ENCODE peak calls at places on chromosomes 13 and 19, in ten cellular contexts. C is fibroblast of lung, E is breast epithelium, H is kidney epithelial cell, R is prostate gland, A is GM23338, U is cardiac muscle cell, F is endodermal cell, Z is testis, P is astrocyte of the cerebellum. Y is an unnamed sample.

GRCh38 chr13:66425741-66426140 is 804.4 kb downstream of the PCDH9 start:
- DNase-seq in C (peak), E (no peak), H (no peak), R (no peak), A (no peak), U (no peak), F (no peak), Z (no peak), P (no peak), Y (no peak)

GRCh38 chr19:7176792-7177191 is 107.3 kb downstream of the ZNF557 start:
- DNase-seq in C (no peak), E (no peak), H (no peak), R (no peak), A (no peak), U (no peak), F (no peak), Z (no peak), P (no peak), Y (no peak)

GRCh38 chr13:105202384-105202783 is 1333.1 kb downstream of the EFNB2 start:
- DNase-seq in C (peak), E (no peak), H (no peak), R (no peak), A (peak), U (peak), F (no peak), Z (no peak), P (peak), Y (peak)

GRCh38 chr19:6423499-6424189 is 967 bp downstream of the KHSRP start:
- DNase-seq in C (peak), E (no peak), H (no peak), R (no peak), A (peak), U (peak), F (peak), Z (peak), P (no peak), Y (peak)

GRCh38 chr19:7428651-7429113 is 60.2 kb downstream of the PEX11G start:
- DNase-seq in C (no peak), E (no peak), H (no peak), R (no peak), A (no peak), U (no peak), F (no peak), Z (no peak), P (no peak), Y (no peak)

GRCh38 chr13:78595819-78596700 is 7.3 kb downstream of the POU4F1 start:
- DNase-seq in C (peak), E (no peak), H (no peak), R (no peak), A (peak), U (peak), F (peak), Z (peak), P (no peak), Y (no peak)

GRCh38 chr19:13984186-13984585 is 21.9 kb downstream of the RFX1 start:
- DNase-seq in C (no peak), E (no peak), H (no peak), R (no peak), A (no peak), U (no peak), F (no peak), Z (no peak), P (no peak), Y (no peak)

GRCh38 chr19:53076984-53077383 is 26.2 kb downstream of the ZNF160 start:
- DNase-seq in C (peak), E (no peak), H (no peak), R (peak), A (peak), U (peak), F (peak), Z (peak), P (no peak), Y (peak)

GRCh38 chr19:47232422-47233211 is 1.6 kb upstream of the BBC3 start:
- DNase-seq in C (peak), E (no peak), H (no peak), R (peak), A (no peak), U (no peak), F (peak), Z (no peak), P (no peak), Y (peak)

GRCh38 chr13:97125810-97126738 is 96.1 kb upstream of the MBNL2 start:
- DNase-seq in C (no peak), E (no peak), H (no peak), R (no peak), A (no peak), U (no peak), F (no peak), Z (no peak), P (no peak), Y (peak)

GRCh38 chr19:53102186-53102585 is 1.0 kb downstream of the ZNF160 start:
- DNase-seq in C (no peak), E (no peak), H (no peak), R (no peak), A (no peak), U (no peak), F (peak), Z (no peak), P (no peak), Y (no peak)

GRCh38 chr13:109779876-109780516 is 6.4 kb downstream of the IRS2 start:
- DNase-seq in C (no peak), E (no peak), H (no peak), R (no peak), A (no peak), U (no peak), F (no peak), Z (no peak), P (no peak), Y (no peak)
- H3K4me3 ChIP-seq in C (peak), E (peak), H (peak), R (peak), A (peak), U (no peak), F (peak), Z (no peak), P (peak), Y (peak)

DNA sequence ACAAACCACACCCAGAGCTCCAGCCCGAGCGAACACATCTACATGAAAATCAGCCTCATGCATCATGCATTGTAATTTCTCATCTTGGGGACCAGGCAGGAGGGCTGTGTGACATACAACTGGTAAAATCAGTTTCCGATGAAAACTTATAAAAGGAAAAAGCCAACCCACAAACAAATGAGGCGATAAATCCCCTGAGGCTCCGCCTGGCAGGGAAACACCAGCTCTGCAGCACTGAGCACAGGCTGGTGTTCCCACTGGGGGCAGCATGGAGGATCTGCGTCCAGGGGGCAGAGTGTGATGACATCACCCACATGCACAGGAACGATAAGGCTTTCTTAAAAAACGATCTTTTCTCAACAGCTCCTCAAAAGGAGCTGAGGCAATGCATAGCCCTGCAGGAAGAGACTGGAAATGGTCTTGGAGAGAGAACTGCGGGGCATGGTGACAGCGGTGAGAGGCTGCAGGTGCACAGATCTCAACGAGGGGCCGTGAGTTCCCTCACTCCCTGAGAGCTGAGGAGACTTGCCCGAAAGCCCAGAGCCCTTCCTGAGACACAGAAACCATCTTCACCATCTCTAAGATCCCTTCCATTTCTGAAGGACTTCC is 24.6 kb downstream of the SH3GL1 start:
- DNase-seq in C (peak), E (no peak), H (no peak), R (no peak), A (peak), U (no peak), F (peak), Z (no peak), P (peak), Y (no peak)
- TF ChIP-seq CTCF in C (peak), E (no peak), H (peak), R (no peak), A (peak), U (peak), F (peak), Z (peak), P (peak), Y (peak)

DNA sequence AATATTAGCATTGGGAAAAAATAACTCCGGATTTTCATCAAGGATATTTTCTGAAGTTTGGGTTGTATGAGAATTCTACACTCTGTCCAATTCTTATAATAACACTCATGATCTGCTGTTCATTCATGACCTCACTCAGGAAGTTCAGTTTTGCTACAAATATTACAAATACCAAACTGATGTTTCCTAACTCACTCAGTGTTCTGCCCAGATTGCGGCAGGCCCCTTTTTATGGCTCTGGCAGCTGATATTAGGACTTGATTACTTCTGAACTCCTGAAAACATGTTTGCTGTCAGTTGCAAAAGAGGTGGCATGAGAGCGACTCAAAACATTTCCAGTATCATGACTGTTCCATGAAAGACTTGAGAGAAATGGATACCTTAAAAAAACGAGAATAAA is 188.0 kb downstream of the RGCC start:
- DNase-seq in C (peak), E (no peak), H (peak), R (peak), A (no peak), U (no peak), F (no peak), Z (peak), P (peak), Y (peak)
- H3K4me3 ChIP-seq in C (no peak), E (no peak), H (no peak), R (no peak), A (no peak), U (no peak), F (no peak), Z (no peak), P (no peak), Y (no peak)

DNA sequence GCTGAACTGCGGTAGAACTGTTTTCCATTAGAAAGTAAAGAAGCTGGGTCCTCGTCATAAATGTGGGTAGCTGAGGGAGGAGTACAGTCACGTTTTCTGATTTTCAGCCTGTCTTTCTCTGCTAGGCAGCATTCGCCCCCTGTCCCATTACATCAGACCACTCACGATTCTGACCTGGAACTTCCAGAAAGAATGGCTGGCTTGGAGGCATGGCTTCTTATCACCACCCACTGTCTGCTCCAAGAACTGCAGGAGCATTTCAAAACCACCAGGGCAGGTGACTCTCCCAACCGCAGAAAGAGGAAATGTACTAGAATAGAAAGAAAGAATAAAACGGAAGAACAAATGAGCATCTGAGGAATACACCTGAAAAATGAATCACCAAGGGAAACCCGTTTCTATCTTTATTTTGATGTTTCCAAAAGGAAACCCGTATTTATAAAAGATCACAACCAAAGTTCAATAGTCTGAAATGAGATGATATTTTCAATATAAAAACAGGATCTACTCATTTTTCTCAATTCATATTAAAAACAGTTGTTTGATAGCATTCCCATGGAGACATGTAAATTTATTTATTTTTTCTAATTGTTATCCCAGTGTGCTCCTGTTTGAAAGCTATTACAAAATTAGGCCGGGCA is 22.1 kb upstream of the POMP start:
- DNase-seq in C (peak), E (no peak), H (peak), R (no peak), A (peak), U (peak), F (peak), Z (peak), P (peak), Y (peak)
- TF ChIP-seq CTCF in C (peak), E (peak), H (peak), R (no peak), A (peak), U (peak), F (peak), Z (peak), P (peak), Y (peak)

GRCh38 chr19:30028118-30028991 is 86.3 kb downstream of the URI1 start:
- DNase-seq in C (no peak), E (no peak), H (no peak), R (peak), A (no peak), U (no peak), F (no peak), Z (no peak), P (no peak), Y (no peak)

GRCh38 chr19:30024091-30024490 is 82.1 kb downstream of the URI1 start:
- DNase-seq in C (no peak), E (no peak), H (no peak), R (no peak), A (no peak), U (no peak), F (no peak), Z (no peak), P (no peak), Y (no peak)

GRCh38 chr19:30026933-30027332 is 84.9 kb downstream of the URI1 start:
- DNase-seq in C (no peak), E (no peak), H (no peak), R (no peak), A (no peak), U (no peak), F (no peak), Z (no peak), P (no peak), Y (no peak)

GRCh38 chr19:30029721-30030510 is 87.9 kb downstream of the URI1 start:
- DNase-seq in C (peak), E (no peak), H (no peak), R (no peak), A (no peak), U (no peak), F (no peak), Z (no peak), P (peak), Y (peak)

DNA sequence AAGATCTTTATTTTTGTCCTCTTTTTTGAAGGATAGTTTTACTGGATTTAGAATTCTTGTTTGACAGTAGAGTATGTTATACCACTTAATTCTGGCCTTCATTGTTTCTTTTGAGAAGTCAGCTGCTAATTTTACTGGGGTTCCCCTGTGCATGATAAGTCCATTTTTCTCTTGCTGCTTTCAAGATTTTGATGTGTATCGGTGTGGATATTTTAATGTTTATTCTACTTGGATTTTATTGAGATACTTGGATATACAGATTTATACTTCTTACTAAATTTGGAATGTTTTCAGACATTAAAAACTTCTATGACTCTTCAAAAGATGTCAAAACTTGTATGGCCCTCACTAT is 86.9 kb downstream of the URI1 start:
- DNase-seq in C (no peak), E (no peak), H (no peak), R (no peak), A (no peak), U (no peak), F (no peak), Z (no peak), P (no peak), Y (no peak)
- H3K4me3 ChIP-seq in C (no peak), E (no peak), H (no peak), R (no peak), A (no peak), U (no peak), F (no peak), Z (no peak), P (no peak), Y (no peak)

GRCh38 chr19:45154064-45154827 is 6.5 kb downstream of the NKPD1 start:
- DNase-seq in C (peak), E (no peak), H (no peak), R (no peak), A (no peak), U (no peak), F (no peak), Z (peak), P (peak), Y (peak)
- TF ChIP-seq CTCF in C (no peak), E (no peak), H (no peak), R (no peak), A (no peak), U (peak), F (no peak), Z (peak), P (no peak), Y (no peak)

DNA sequence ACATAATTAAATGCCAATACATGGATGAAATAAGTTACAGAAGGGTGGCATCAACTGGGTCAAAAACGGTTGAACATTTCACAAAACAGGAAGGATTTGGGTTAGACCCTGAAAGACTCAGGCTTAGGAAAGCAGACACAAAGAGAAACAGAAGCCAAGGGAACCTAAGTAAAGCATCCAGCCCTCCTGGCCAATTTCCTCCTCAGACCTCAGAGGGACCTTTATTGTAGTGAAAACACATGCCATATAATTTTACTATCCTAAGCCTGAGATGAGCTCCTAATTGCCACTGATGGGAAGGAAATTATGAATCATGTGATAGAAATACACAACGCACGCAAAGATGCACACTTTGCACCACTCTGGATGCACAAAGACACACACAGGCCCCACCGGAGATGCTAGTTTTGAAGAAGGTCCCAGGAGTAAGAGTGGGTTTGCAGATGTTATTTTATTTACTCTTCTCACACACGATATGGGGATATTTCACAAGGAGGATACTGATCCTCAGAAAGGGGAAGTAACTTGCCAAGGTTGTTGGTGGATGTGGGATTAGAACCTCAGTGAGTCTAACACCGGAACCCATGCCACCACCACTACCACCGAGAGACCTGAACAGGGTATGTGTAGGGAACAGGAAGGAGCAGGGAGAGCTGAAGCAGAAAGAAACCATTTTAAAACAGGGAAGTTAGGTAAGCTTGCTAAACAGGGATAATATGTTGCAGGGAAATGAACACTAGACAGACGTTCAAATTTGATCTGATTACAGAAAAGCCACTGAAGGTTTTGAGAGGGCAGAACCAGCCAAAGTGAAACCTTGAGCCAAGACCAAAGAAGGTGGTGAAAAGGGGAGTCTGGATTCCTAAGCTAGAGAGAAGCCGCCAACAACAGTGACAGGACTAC is 11.8 kb upstream of the CEACAM3 start:
- DNase-seq in C (no peak), E (no peak), H (no peak), R (no peak), A (no peak), U (no peak), F (no peak), Z (no peak), P (no peak), Y (no peak)
- H3K4me3 ChIP-seq in C (no peak), E (no peak), H (no peak), R (no peak), A (no peak), U (no peak), F (no peak), Z (no peak), P (no peak), Y (no peak)

Y was measured in epithelial cell of esophagus.